ENCODE peak calls at places on chromosomes 5 and 9, in four cellular contexts. M, K, T and Y are unnamed samples.
A peak's percentile ranks its signal among the peaks of the same experiment; 100 is the strongest.

GRCh38 chr5:165448773-165449172 is 1943.4 kb downstream of the MAT2B start:
- DNase-seq in T (no peak), M (no peak), K (no peak), Y (no peak)

GRCh38 chr5:61575581-61575980 is 243.5 kb downstream of the ZSWIM6 start:
- DNase-seq in M (no peak), T (no peak), K (no peak), Y (no peak)

GRCh38 chr9:25691786-25692185 is 13.5 kb upstream of the TUSC1 start:
- DNase-seq in M (no peak), K (no peak), T (no peak), Y (no peak)

GRCh38 chr5:84301535-84301934 is 83.1 kb downstream of the EDIL3 start:
- DNase-seq in M (no peak), T (no peak), K (no peak), Y (no peak)

GRCh38 chr9:109110326-109111014 is 9.3 kb downstream of the TMEM245 start:
- DNase-seq in T (no peak), K (no peak), M (no peak), Y (no peak)

GRCh38 chr5:31786001-31786757 is 147.2 kb downstream of the PDZD2 start:
- DNase-seq in M (no peak), T (no peak), K (no peak), Y (no peak)

GRCh38 chr9:101465330-101465915 is 29.8 kb upstream of the ALDOB start:
- DNase-seq in M (no peak), K (peak; percentile 92), T (peak; percentile 27), Y (no peak)

GRCh38 chr5:143258559-143259253 is 144.8 kb downstream of the NR3C1 start:
- DNase-seq in T (no peak), M (no peak), K (no peak), Y (no peak)

GRCh38 chr9:75979362-75979761 is 88.9 kb downstream of the PCSK5 start:
- DNase-seq in M (no peak), T (no peak), K (peak; percentile 38), Y (no peak)

GRCh38 chr5:177344891-177345290 is 6.6 kb downstream of the LMAN2 start:
- DNase-seq in M (no peak), T (no peak), K (no peak), Y (no peak)